ENCODE peak calls at places on chromosomes 11 and 22, in four cellular contexts. J is GM12878, D is K562, F is HepG2. Q is an unnamed sample.

GRCh38 chr11:2951235-2952110 is 22.3 kb upstream of the PHLDA2 start:
- DNase-seq in J (no peak), D (no peak), F (no peak), Q (no peak)

GRCh38 chr11:116519499-116519898 is 253.3 kb downstream of the BUD13 start:
- DNase-seq in J (no peak), D (no peak), F (no peak), Q (no peak)

GRCh38 chr11:94060401-94060800 is 39.2 kb downstream of the HEPHL1 start:
- DNase-seq in J (no peak), D (no peak), F (no peak), Q (no peak)

GRCh38 chr22:36599771-36600170 is 70.8 kb upstream of the EIF3D start:
- DNase-seq in J (no peak), D (no peak), F (no peak), Q (no peak)

GRCh38 chr22:46031066-46031465 is 54.1 kb upstream of the WNT7B start:
- DNase-seq in J (no peak), D (no peak), F (no peak), Q (no peak)

GRCh38 chr22:48556751-48557150 is 1270.9 kb downstream of the BRD1 start:
- DNase-seq in J (no peak), D (no peak), F (no peak), Q (no peak)

GRCh38 chr11:123194308-123195181 is 503 bp downstream of the CLMP start:
- DNase-seq in J (no peak), D (no peak), F (no peak), Q (peak)

GRCh38 chr11:12674936-12675696 is 895 bp downstream of the TEAD1 start:
- DNase-seq in J (no peak), D (peak), F (no peak), Q (peak)

GRCh38 chr11:120133216-120134105 is 4.5 kb downstream of the TRIM29 start:
- DNase-seq in J (no peak), D (no peak), F (no peak), Q (no peak)

GRCh38 chr11:64893194-64894069 is 15.0 kb upstream of the EHD1 start:
- DNase-seq in J (no peak), D (no peak), F (peak), Q (no peak)

GRCh38 chr22:31995046-31995445 is 48.0 kb upstream of the SLC5A1 start:
- DNase-seq in J (no peak), D (no peak), F (no peak), Q (peak)

GRCh38 chr11:15923169-15923568 is 433.2 kb downstream of the SOX6 start:
- DNase-seq in J (no peak), D (no peak), F (no peak), Q (no peak)

GRCh38 chr11:2139118-2139490 is at the start of gene IGF2:
- DNase-seq in J (no peak), D (peak), F (peak), Q (peak)

GRCh38 chr22:22245935-22246525 is 1.4 kb downstream of the VPREB1 start:
- DNase-seq in J (no peak), D (no peak), F (no peak), Q (no peak)

GRCh38 chr11:48150213-48150612 is 66.4 kb upstream of the OR4B1 start:
- DNase-seq in J (no peak), D (no peak), F (no peak), Q (no peak)

GRCh38 chr22:42343551-42344081 is 73.2 kb upstream of the TCF20 start:
- DNase-seq in J (no peak), D (peak), F (no peak), Q (peak)
- TF ChIP-seq BHLHE40 in J (no peak), D (no peak), F (no peak), Q (no peak)

GRCh38 chr11:124746621-124747243 is 5.3 kb downstream of the VSIG2 start:
- DNase-seq in J (peak), D (peak), F (peak), Q (peak)

GRCh38 chr11:124748100-124748418 is 4.0 kb downstream of the VSIG2 start:
- DNase-seq in J (no peak), D (no peak), F (no peak), Q (no peak)

GRCh38 chr11:124749920-124750319 is 2.1 kb downstream of the VSIG2 start:
- DNase-seq in J (no peak), D (no peak), F (no peak), Q (no peak)

GRCh38 chr11:124747406-124748099 is 4.5 kb downstream of the VSIG2 start:
- DNase-seq in J (no peak), D (no peak), F (no peak), Q (no peak)

GRCh38 chr11:124748481-124749338 is 3.3 kb downstream of the VSIG2 start:
- DNase-seq in J (no peak), D (no peak), F (no peak), Q (no peak)
- TF ChIP-seq FOXK2 in J (no peak), D (no peak), F (no peak), Q (no peak)

GRCh38 chr22:47067911-47068654 is 305.6 kb downstream of the TBC1D22A start:
- DNase-seq in J (no peak), D (no peak), F (no peak), Q (no peak)
- TF ChIP-seq BHLHE40 in J (no peak), D (no peak), F (no peak), Q (no peak)

GRCh38 chr11:95536049-95536448 is 253.5 kb downstream of the FAM76B start:
- DNase-seq in J (no peak), D (no peak), F (no peak), Q (no peak)
- TF ChIP-seq FOXK2 in J (no peak), D (no peak), F (no peak), Q (no peak)

DNA sequence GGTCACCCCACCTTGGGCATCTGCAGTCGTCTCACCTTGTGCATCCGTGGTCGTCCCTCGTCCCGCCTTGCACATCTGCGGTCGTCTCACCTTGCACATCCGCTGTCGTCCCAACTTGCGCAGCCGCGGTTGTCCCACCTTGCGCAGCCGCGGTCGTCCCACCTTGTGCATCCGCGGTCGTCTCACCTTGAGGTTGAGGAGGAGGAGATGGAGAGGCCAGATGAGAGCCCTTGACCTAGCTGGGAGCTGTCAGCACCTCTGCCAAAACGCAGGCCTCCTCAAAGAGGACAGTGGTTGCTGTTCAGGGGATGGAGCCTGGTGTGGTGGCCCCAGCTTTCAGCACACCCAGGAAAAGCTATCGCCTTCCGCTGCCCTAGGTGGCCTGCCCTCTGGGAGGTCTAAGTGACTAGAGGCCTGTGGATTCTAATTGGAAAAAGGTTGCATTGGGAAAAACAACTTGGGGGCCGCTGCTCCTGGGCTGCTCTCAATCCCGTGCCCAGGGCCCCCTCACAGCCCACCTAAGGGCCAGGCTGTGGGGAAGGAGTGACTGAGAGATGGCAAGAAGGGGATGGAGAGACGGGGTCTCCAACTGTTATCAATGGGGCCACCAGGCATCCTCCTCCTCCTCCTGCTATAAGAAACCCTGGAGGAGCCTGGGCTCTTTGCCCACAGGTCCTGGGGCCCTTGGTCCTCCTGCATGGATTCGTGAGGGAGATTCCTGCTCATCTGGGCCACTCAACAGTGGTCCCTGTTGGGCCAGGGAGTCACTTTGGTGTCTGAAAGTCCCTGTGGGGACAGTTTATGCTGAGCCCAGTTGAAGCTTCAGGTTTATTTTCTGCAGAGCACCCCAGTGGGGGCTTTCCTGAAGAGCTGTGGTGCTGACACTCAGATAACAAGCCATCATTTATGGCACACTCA is 90.9 kb downstream of the MYEOV start:
- DNase-seq in J (no peak), D (no peak), F (no peak), Q (no peak)
- TF ChIP-seq BHLHE40 in J (no peak), D (no peak), F (no peak), Q (no peak)

GRCh38 chr22:17589810-17590375 is 26.6 kb downstream of the SLC25A18 start:
- DNase-seq in J (no peak), D (no peak), F (no peak), Q (no peak)
- TF ChIP-seq FOXK2 in J (no peak), D (no peak), F (no peak), Q (no peak)

GRCh38 chr11:95925011-95925410 is 1.1 kb upstream of the MTMR2 start:
- DNase-seq in J (no peak), D (peak), F (peak), Q (no peak)
- TF ChIP-seq BHLHE40 in J (no peak), D (no peak), F (no peak), Q (no peak)

GRCh38 chr11:66842896-66843775 is at the start of gene RCE1:
- DNase-seq in J (peak), D (peak), F (peak), Q (peak)
- TF ChIP-seq FOXK2 in J (no peak), D (no peak), F (no peak), Q (no peak)